ENCODE peak calls at places on chromosomes 6 and 20, in ten cellular contexts. L, W, F, Z, D, V, G, B, P and U are unnamed samples.

GRCh38 chr6:113936093-113936934 is 34.6 kb downstream of the HDAC2 start:
- DNase-seq in L (no peak), W (no peak), F (peak; percentile 76), Z (no peak), D (no peak), V (peak; percentile 72), G (peak; percentile 59), B (peak; percentile 60), P (no peak), U (no peak)

GRCh38 chr20:34124469-34125249 is 12.6 kb upstream of the EIF2S2 start:
- DNase-seq in L (no peak), W (no peak), F (no peak), Z (no peak), D (no peak), V (no peak), G (no peak), B (peak; percentile 81), P (no peak), U (no peak)

GRCh38 chr6:45988635-45989034 is 27.0 kb downstream of the CLIC5 start:
- DNase-seq in L (no peak), W (no peak), F (no peak), Z (peak; percentile 72), D (no peak), V (no peak), G (no peak), B (no peak), P (peak; percentile 61), U (no peak)

GRCh38 chr6:15945593-15946159 is 183.2 kb upstream of the MYLIP start:
- DNase-seq in L (no peak), W (no peak), F (peak; percentile 62), Z (no peak), D (no peak), V (peak; percentile 40), G (no peak), B (no peak), P (no peak), U (no peak)

GRCh38 chr6:130466052-130466743 is 100.4 kb downstream of the TMEM200A start:
- DNase-seq in L (no peak), W (no peak), F (no peak), Z (no peak), D (no peak), V (peak; percentile 65), G (no peak), B (no peak), P (no peak), U (no peak)

GRCh38 chr20:2387180-2387577 is 6.5 kb downstream of the TGM6 start:
- DNase-seq in L (no peak), W (peak; percentile 41), F (peak; percentile 10), Z (no peak), D (no peak), V (peak; percentile 43), G (peak; percentile 23), B (peak; percentile 66), P (no peak), U (no peak)

GRCh38 chr6:106253731-106254130 is 71.8 kb downstream of the ATG5 start:
- DNase-seq in L (no peak), W (no peak), F (no peak), Z (no peak), D (no peak), V (peak; percentile 60), G (no peak), B (no peak), P (no peak), U (no peak)

GRCh38 chr6:111992851-111993250 is 61.1 kb upstream of the CCN6 start:
- DNase-seq in L (no peak), W (no peak), F (no peak), Z (no peak), D (no peak), V (peak; percentile 56), G (no peak), B (no peak), P (no peak), U (peak; percentile 35)

GRCh38 chr6:102813489-102814275 is 1420.2 kb downstream of the GRIK2 start:
- DNase-seq in L (no peak), W (no peak), F (no peak), Z (no peak), D (no peak), V (no peak), G (peak; percentile 17), B (no peak), P (no peak), U (no peak)

GRCh38 chr6:33082702-33083101 is 6.9 kb downstream of the HLA-DPB1 start:
- DNase-seq in L (no peak), W (no peak), F (peak; percentile 71), Z (no peak), D (peak; percentile 34), V (peak; percentile 59), G (peak; percentile 71), B (peak; percentile 59), P (peak; percentile 49), U (no peak)

GRCh38 chr20:18496042-18496441 is 983 bp downstream of the RBBP9 start:
- DNase-seq in L (no peak), W (no peak), F (peak; percentile 13), Z (no peak), D (no peak), V (peak; percentile 11), G (peak; percentile 11), B (peak; percentile 44), P (no peak), U (no peak)

GRCh38 chr20:18496740-18497592 is at the start of gene RBBP9:
- DNase-seq in L (peak; percentile 93), W (peak; percentile 83), F (peak; percentile 89), Z (peak; percentile 94), D (peak; percentile 79), V (peak; percentile 74), G (peak; percentile 90), B (peak; percentile 84), P (peak; percentile 89), U (peak; percentile 59)

GRCh38 chr20:18497603-18498002 is 578 bp upstream of the RBBP9 start:
- DNase-seq in L (no peak), W (no peak), F (no peak), Z (no peak), D (no peak), V (no peak), G (no peak), B (no peak), P (no peak), U (no peak)
- H3K4me3 ChIP-seq in L (peak overlapping the region; percentile 73), W (no peak overlapping the region), F (peak overlapping the region; percentile 71), Z (peak overlapping the region; percentile 71), D (no peak overlapping the region), V (no peak overlapping the region), G (no peak overlapping the region), B (peak overlapping the region; percentile 95), P (peak overlapping the region; percentile 88), U (peak overlapping the region; percentile 82)

GRCh38 chr20:8631271-8631670 is 437.6 kb upstream of the PLCB4 start:
- DNase-seq in L (no peak), W (no peak), F (no peak), Z (no peak), D (no peak), V (no peak), G (no peak), B (no peak), P (no peak), U (no peak)

GRCh38 chr20:8633366-8633765 is 435.5 kb upstream of the PLCB4 start:
- DNase-seq in L (no peak), W (no peak), F (peak; percentile 27), Z (no peak), D (no peak), V (peak; percentile 36), G (no peak), B (no peak), P (no peak), U (no peak)

GRCh38 chr20:8624046-8624445 is 444.8 kb upstream of the PLCB4 start:
- DNase-seq in L (no peak), W (no peak), F (no peak), Z (no peak), D (no peak), V (no peak), G (no peak), B (no peak), P (no peak), U (no peak)

GRCh38 chr20:8624616-8625015 is 444.3 kb upstream of the PLCB4 start:
- DNase-seq in L (no peak), W (no peak), F (no peak), Z (no peak), D (no peak), V (no peak), G (no peak), B (no peak), P (no peak), U (no peak)

DNA sequence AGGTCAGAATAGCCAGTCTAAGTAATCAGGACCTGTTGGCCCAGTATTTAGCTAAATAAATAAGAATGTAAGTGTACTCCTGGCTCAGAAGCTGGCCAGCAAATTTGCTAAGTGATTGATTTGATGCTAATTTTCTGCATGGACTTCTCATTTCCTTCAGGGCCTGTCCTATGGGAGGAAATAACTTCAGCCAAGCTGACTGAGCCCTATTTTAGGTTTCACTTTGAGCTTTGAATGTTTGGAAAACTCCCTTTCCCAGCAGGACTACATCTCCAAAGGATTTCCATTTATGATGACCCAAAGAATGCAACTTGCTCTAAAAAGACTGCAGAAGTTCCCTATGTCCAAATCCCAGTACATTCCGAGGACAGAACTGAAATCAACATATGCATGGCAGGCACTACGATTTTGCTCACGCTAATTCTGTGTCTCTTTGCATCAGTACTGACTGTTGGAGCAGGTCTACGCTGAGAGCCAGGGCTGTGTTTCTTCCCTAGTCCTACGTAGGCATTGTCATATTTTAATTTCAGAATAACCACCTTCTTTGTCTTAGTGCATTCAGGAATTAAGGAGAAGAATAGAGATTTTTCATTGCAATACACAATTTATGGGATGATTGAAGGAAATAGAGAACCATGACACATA is 441.4 kb upstream of the PLCB4 start:
- DNase-seq in L (no peak), W (no peak), F (peak; percentile 32), Z (no peak), D (no peak), V (no peak), G (no peak), B (no peak), P (no peak), U (no peak)
- H3K4me3 ChIP-seq in L (peak overlapping the region; percentile 40), W (peak overlapping the region; percentile 60), F (no peak overlapping the region), Z (peak overlapping the region; percentile 36), D (no peak overlapping the region), V (no peak overlapping the region), G (no peak overlapping the region), B (no peak overlapping the region), P (peak overlapping the region; percentile 42), U (no peak overlapping the region)

DNA sequence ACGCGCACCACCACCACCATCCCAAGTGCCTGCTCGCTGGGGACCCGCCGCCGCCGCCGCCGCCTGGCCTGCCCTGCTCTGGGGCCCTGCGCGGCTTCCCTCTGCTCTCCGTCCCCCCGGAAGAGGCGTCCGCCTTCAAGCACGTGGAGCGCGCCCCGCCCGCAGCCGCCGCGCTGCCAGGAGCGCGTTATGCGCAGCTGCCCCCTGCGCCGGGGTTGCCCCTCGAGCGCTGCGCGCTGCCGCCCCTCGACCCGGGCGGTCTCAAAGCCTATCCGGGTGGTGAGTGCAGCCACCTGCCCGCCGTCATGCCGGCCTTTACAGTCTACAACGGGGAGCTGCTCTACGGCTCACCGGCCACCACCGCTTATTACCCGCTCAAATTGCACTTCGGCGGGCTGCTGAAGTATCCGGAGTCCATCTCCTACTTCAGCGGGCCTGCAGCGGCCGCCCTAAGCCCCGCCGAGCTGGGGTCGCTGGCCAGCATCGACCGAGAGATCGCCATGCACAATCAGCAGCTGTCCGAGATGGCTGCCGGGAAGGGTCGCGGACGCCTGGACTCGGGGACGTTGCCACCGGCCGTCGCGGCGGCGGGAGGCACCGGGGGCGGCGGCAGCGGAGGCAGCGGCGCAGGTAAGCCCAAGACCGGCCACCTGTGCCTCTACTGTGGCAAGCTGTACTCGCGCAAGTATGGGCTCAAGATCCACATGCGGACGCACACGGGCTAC is 7.2 kb downstream of the PRDM13 start:
- DNase-seq in L (peak; percentile 68), W (no peak), F (no peak), Z (peak; percentile 63), D (no peak), V (no peak), G (peak; percentile 32), B (peak; percentile 16), P (no peak), U (peak; percentile 32)
- H3K4me3 ChIP-seq in L (peak overlapping the region; percentile 47), W (peak overlapping the region; percentile 74), F (peak overlapping the region; percentile 36), Z (peak overlapping the region; percentile 46), D (peak overlapping the region; percentile 42), V (no peak overlapping the region), G (peak overlapping the region; percentile 45), B (peak overlapping the region; percentile 60), P (peak overlapping the region; percentile 66), U (peak overlapping the region; percentile 34)

GRCh38 chr6:135880066-135880972 is 28.8 kb downstream of the PDE7B start:
- DNase-seq in L (no peak), W (no peak), F (peak; percentile 76), Z (no peak), D (no peak), V (peak; percentile 84), G (no peak), B (peak; percentile 6), P (no peak), U (peak; percentile 6)
- H3K4me3 ChIP-seq in L (peak overlapping the region; percentile 43), W (peak overlapping the region; percentile 49), F (no peak overlapping the region), Z (peak overlapping the region; percentile 31), D (peak overlapping the region; percentile 22), V (peak overlapping the region; percentile 14), G (no peak overlapping the region), B (no peak overlapping the region), P (peak overlapping the region; percentile 47), U (peak overlapping the region; percentile 67)